ENCODE peak calls at places on chromosomes 13 and 19, in nine cellular contexts. E is GM23338; T is right lobe of liver; M is left lung; D is uterus; X is tibial nerve; U is ovary; L is brain microvascular endothelial cell; Y is CD4-positive, alpha-beta T cell. Z is an unnamed sample.
A peak's percentile ranks its signal among the peaks of the same experiment; 100 is the strongest.

GRCh38 chr19:1169921-1170885 is 3.9 kb downstream of the SBNO2 start:
- DNase-seq in Y (no peak), E (no peak), U (peak; percentile 91), X (no peak), M (peak; percentile 79), D (peak; percentile 89), T (peak; percentile 45), L (no peak), Z (no peak)

GRCh38 chr19:51394045-51394836 is 3.9 kb upstream of the C19orf84 start:
- DNase-seq in Y (peak; percentile 75), L (peak; percentile 98), M (peak; percentile 91), D (peak; percentile 88), E (peak; percentile 100), X (peak; percentile 94), T (peak; percentile 87), U (peak; percentile 86), Z (peak; percentile 93)

GRCh38 chr19:48480476-48481190 is 11.5 kb downstream of the CYTH2 start:
- DNase-seq in U (peak; percentile 64), D (peak; percentile 52), X (peak; percentile 48), Y (peak; percentile 43), T (peak; percentile 57), L (peak; percentile 24), M (peak; percentile 88), E (peak; percentile 71), Z (peak; percentile 63)

GRCh38 chr19:48573163-48573505 is 21.2 kb downstream of the SULT2B1 start:
- DNase-seq in U (no peak), T (no peak), M (no peak), E (no peak), D (no peak), Y (no peak), L (no peak), X (no peak), Z (no peak)

GRCh38 chr13:110137677-110138008 is 169.3 kb downstream of the COL4A1 start:
- DNase-seq in L (peak; percentile 56), M (no peak), X (peak; percentile 25), Y (no peak), U (no peak), T (peak; percentile 59), D (peak; percentile 37), E (no peak), Z (peak; percentile 77)

GRCh38 chr19:677601-678380 is 1.6 kb downstream of the FSTL3 start:
- DNase-seq in E (no peak), U (peak; percentile 55), D (no peak), T (peak; percentile 26), L (peak; percentile 31), M (no peak), Y (no peak), X (no peak), Z (no peak)

GRCh38 chr19:39736088-39736487 is 1.7 kb downstream of the CLC start:
- DNase-seq in U (no peak), X (no peak), T (no peak), D (no peak), M (no peak), E (no peak), L (no peak), Y (no peak), Z (no peak)

GRCh38 chr19:50332014-50332263 is 2.8 kb upstream of the KCNC3 start:
- DNase-seq in D (no peak), T (no peak), X (no peak), E (no peak), L (no peak), U (no peak), Y (no peak), M (no peak), Z (no peak)

GRCh38 chr13:106517151-106517847 is 18.2 kb downstream of the EFNB2 start:
- DNase-seq in M (no peak), E (no peak), D (no peak), Y (no peak), T (no peak), X (no peak), L (no peak), U (no peak), Z (no peak)

GRCh38 chr19:1377965-1378785 is 5.5 kb upstream of the NDUFS7 start:
- DNase-seq in D (no peak), M (peak; percentile 73), Y (no peak), L (no peak), X (no peak), U (no peak), T (no peak), E (no peak), Z (no peak)

GRCh38 chr13:77002590-77003190 is 10.8 kb downstream of the CLN5 start:
- DNase-seq in U (no peak), L (no peak), X (no peak), T (no peak), E (peak; percentile 71), Y (no peak), M (no peak), D (no peak), Z (no peak)

GRCh38 chr13:24124789-24125476 is 35.6 kb upstream of the SPATA13 start:
- DNase-seq in X (no peak), Y (no peak), L (no peak), E (peak; percentile 29), D (no peak), T (no peak), U (no peak), M (no peak), Z (peak; percentile 65)

GRCh38 chr19:13154241-13154778 is 4.1 kb downstream of the IER2 start:
- DNase-seq in D (peak; percentile 95), L (peak; percentile 90), Y (no peak), E (peak; percentile 33), T (peak; percentile 97), M (peak; percentile 98), U (peak; percentile 91), X (peak; percentile 92), Z (peak; percentile 67)

GRCh38 chr19:18807861-18808331 is 16.8 kb upstream of the COMP start:
- DNase-seq in Y (no peak), T (no peak), L (no peak), M (no peak), D (peak; percentile 69), E (no peak), X (peak; percentile 43), U (no peak), Z (peak; percentile 13)

GRCh38 chr13:59700281-59700680 is 463.4 kb downstream of the DIAPH3 start:
- DNase-seq in E (no peak), T (no peak), X (no peak), D (no peak), Y (no peak), M (no peak), U (no peak), L (peak; percentile 47), Z (no peak)

GRCh38 chr19:48102870-48103751 is 7.5 kb downstream of the PLA2G4C start:
- DNase-seq in U (no peak), E (peak; percentile 82), T (no peak), X (no peak), M (no peak), L (peak; percentile 31), Y (peak; percentile 7), D (no peak), Z (peak; percentile 66)

GRCh38 chr13:97004886-97005285 is 10.6 kb upstream of the OXGR1 start:
- DNase-seq in D (no peak), E (no peak), U (no peak), L (no peak), T (no peak), X (no peak), M (no peak), Y (no peak), Z (no peak)

GRCh38 chr19:35911790-35912189 is 3.7 kb upstream of the TYROBP start:
- DNase-seq in Y (no peak), U (no peak), T (peak; percentile 85), D (no peak), M (peak; percentile 82), E (no peak), X (no peak), L (no peak), Z (no peak)

GRCh38 chr19:50794074-50794777 is 4.0 kb downstream of the ACP4 start:
- DNase-seq in X (no peak), M (no peak), T (no peak), Y (no peak), D (no peak), E (no peak), L (no peak), U (no peak), Z (peak; percentile 82)

GRCh38 chr13:34749046-34749445 is 193.0 kb upstream of the NBEA start:
- DNase-seq in X (no peak), L (no peak), T (no peak), U (no peak), M (no peak), Y (no peak), E (no peak), D (no peak), Z (no peak)

GRCh38 chr13:109818136-109818535 is 31.8 kb upstream of the IRS2 start:
- DNase-seq in T (no peak), D (no peak), U (no peak), M (no peak), L (no peak), Y (no peak), X (no peak), E (no peak), Z (no peak)

GRCh38 chr13:106619688-106620555 is 52.0 kb upstream of the ARGLU1 start:
- DNase-seq in X (peak; percentile 23), E (peak; percentile 90), D (no peak), M (no peak), Y (no peak), U (peak; percentile 36), T (peak; percentile 42), L (peak; percentile 46), Z (peak; percentile 53)

GRCh38 chr13:36815069-36815468 is 4.0 kb upstream of the RFXAP start:
- DNase-seq in T (no peak), E (peak; percentile 51), L (no peak), D (no peak), M (no peak), Y (no peak), U (no peak), X (no peak), Z (no peak)
- TF ChIP-seq CTCF in T (peak; percentile 11), E (peak; percentile 48), L (peak; percentile 56), D (no peak), M (no peak), Y (peak; percentile 14), U (no peak), X (no peak), Z (peak; percentile 19)

GRCh38 chr13:101289764-101290163 is 126.5 kb downstream of the NALCN start:
- DNase-seq in E (peak; percentile 89), Y (no peak), U (no peak), X (no peak), T (no peak), D (no peak), L (peak; percentile 86), M (no peak), Z (no peak)
- TF ChIP-seq CTCF in E (no peak), Y (no peak), U (no peak), X (no peak), T (no peak), D (no peak), L (no peak), M (no peak), Z (no peak)

DNA sequence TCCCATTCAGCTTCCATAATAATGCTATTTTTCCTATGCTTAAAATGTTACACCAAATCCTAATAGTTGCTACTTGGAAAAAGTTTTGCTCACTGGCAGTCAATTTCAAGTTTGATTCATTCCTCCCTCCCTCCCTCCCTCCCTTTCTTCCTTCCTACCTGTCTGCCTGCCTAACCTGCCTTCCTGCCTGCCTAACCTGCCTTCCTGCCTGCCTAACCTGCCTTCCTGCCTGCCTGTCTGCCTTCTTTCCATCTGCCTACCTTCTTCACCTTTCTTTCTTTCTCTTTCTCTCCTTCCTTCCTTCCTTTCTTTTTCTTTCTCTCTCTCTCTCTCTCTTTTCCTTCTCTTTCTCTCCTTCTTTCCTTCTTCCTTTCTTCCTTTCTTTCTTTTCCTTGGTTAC is 418.7 kb downstream of the PCDH9 start:
- DNase-seq in D (no peak), T (no peak), L (no peak), E (no peak), Y (no peak), U (no peak), M (no peak), X (no peak), Z (no peak)
- TF ChIP-seq CTCF in D (no peak), T (no peak), L (no peak), E (no peak), Y (no peak), U (no peak), M (no peak), X (no peak), Z (no peak)

GRCh38 chr19:10419200-10419645 is 1.1 kb upstream of the PDE4A start:
- DNase-seq in D (no peak), X (no peak), U (no peak), T (no peak), M (no peak), E (no peak), L (no peak), Y (no peak), Z (peak; percentile 49)
- TF ChIP-seq CTCF in D (no peak), X (no peak), U (no peak), T (no peak), M (no peak), E (no peak), L (no peak), Y (no peak), Z (no peak)